ENCODE peak calls at places on chromosomes 11 and 22, in five cellular contexts. A is uterus, X is mesenchymal stem cell, Z is dorsolateral prefrontal cortex, O is kidney. H is an unnamed sample.

GRCh38 chr11:86938900-86939880 is 16.0 kb downstream of the FZD4 start:
- DNase-seq in A (no peak), X (peak; percentile 71), Z (no peak), O (no peak), H (no peak)

GRCh38 chr11:9273430-9274336 is 8.5 kb upstream of the DENND5A start:
- DNase-seq in A (no peak), X (peak; percentile 89), Z (no peak), O (no peak), H (no peak)

GRCh38 chr11:8310743-8311298 is 47.1 kb upstream of the LMO1 start:
- DNase-seq in A (no peak), X (no peak), Z (no peak), O (peak; percentile 49), H (peak; percentile 51)

GRCh38 chr11:17275376-17276235 is 933 bp upstream of the NUCB2 start:
- DNase-seq in A (no peak), X (no peak), Z (no peak), O (no peak), H (no peak)

GRCh38 chr11:88489030-88489429 is 151.5 kb upstream of the CTSC start:
- DNase-seq in A (no peak), X (no peak), Z (no peak), O (no peak), H (no peak)

GRCh38 chr11:34425863-34426262 is 12.9 kb upstream of the CAT start:
- DNase-seq in A (no peak), X (no peak), Z (no peak), O (no peak), H (no peak)

GRCh38 chr11:124482362-124483147 is 37.1 kb upstream of the OR8B8 start:
- DNase-seq in A (no peak), X (peak; percentile 65), Z (no peak), O (no peak), H (peak; percentile 48)

GRCh38 chr22:43666511-43666910 is 145.6 kb downstream of the EFCAB6 start:
- DNase-seq in A (no peak), X (no peak), Z (no peak), O (no peak), H (no peak)

GRCh38 chr11:24226606-24227005 is 270.2 kb upstream of the LUZP2 start:
- DNase-seq in A (no peak), X (no peak), Z (no peak), O (no peak), H (no peak)

GRCh38 chr11:11553595-11553994 is 68.2 kb downstream of the GALNT18 start:
- DNase-seq in A (no peak), X (no peak), Z (no peak), O (no peak), H (no peak)

GRCh38 chr22:49156662-49157285 is 670.9 kb downstream of the BRD1 start:
- DNase-seq in A (no peak), X (no peak), Z (no peak), O (no peak), H (peak; percentile 57)

GRCh38 chr11:67165595-67165994 is 46.5 kb downstream of the KDM2A start:
- DNase-seq in A (no peak), X (no peak), Z (no peak), O (no peak), H (no peak)

GRCh38 chr22:17872491-17872890 is 98.2 kb upstream of the BID start:
- DNase-seq in A (no peak), X (no peak), Z (no peak), O (no peak), H (no peak)

GRCh38 chr11:74687237-74688005 is 43.8 kb downstream of the CHRDL2 start:
- DNase-seq in A (peak; percentile 17), X (no peak), Z (no peak), O (peak; percentile 2), H (peak; percentile 27)

GRCh38 chr11:73270855-73271477 is 1.2 kb upstream of the P2RY6 start:
- DNase-seq in A (no peak), X (no peak), Z (no peak), O (no peak), H (no peak)

GRCh38 chr11:21774212-21774611 is 418.7 kb upstream of the ANO5 start:
- DNase-seq in A (no peak), X (no peak), Z (no peak), O (no peak), H (no peak)

GRCh38 chr11:117701781-117702180 is 95.2 kb downstream of the DSCAML1 start:
- DNase-seq in A (no peak), X (no peak), Z (no peak), O (no peak), H (peak; percentile 43)

GRCh38 chr11:15923169-15923568 is 433.2 kb downstream of the SOX6 start:
- DNase-seq in A (no peak), X (peak; percentile 26), Z (no peak), O (no peak), H (no peak)

GRCh38 chr11:45859661-45860140 is 12.4 kb downstream of the CRY2 start:
- DNase-seq in A (peak; percentile 98), X (peak; percentile 98), Z (peak; percentile 76), O (peak; percentile 97), H (peak; percentile 89)

GRCh38 chr11:118129475-118130196 is 23.0 kb downstream of the SCN4B start:
- DNase-seq in A (no peak), X (no peak), Z (no peak), O (peak; percentile 83), H (no peak)

GRCh38 chr11:43576834-43577521 is 103.6 kb upstream of the HSD17B12 start:
- DNase-seq in A (no peak), X (peak; percentile 55), Z (no peak), O (no peak), H (no peak)

GRCh38 chr11:17798716-17799115 is 64.1 kb downstream of the KCNC1 start:
- DNase-seq in A (no peak), X (no peak), Z (no peak), O (no peak), H (no peak)

GRCh38 chr11:18322818-18323570 is 627 bp downstream of the GTF2H1 start:
- DNase-seq in A (no peak), X (no peak), Z (no peak), O (no peak), H (no peak)

GRCh38 chr22:47248925-47249324 is 486.5 kb downstream of the TBC1D22A start:
- DNase-seq in A (no peak), X (no peak), Z (no peak), O (no peak), H (no peak)

GRCh38 chr11:121119444-121119843 is 18.4 kb downstream of the TECTA start:
- DNase-seq in A (no peak), X (no peak), Z (no peak), O (no peak), H (no peak)

GRCh38 chr11:133833101-133833898 is 12.0 kb downstream of the SPATA19 start:
- DNase-seq in A (no peak), X (no peak), Z (no peak), O (no peak), H (peak; percentile 72)

GRCh38 chr11:68146010-68146540 is 24.9 kb upstream of the CHKA start:
- DNase-seq in A (peak; percentile 41), X (no peak), Z (no peak), O (peak; percentile 98), H (peak; percentile 91)

GRCh38 chr11:34316347-34317037 is 41.3 kb downstream of the ABTB2 start:
- DNase-seq in A (no peak), X (no peak), Z (no peak), O (no peak), H (no peak)

DNA sequence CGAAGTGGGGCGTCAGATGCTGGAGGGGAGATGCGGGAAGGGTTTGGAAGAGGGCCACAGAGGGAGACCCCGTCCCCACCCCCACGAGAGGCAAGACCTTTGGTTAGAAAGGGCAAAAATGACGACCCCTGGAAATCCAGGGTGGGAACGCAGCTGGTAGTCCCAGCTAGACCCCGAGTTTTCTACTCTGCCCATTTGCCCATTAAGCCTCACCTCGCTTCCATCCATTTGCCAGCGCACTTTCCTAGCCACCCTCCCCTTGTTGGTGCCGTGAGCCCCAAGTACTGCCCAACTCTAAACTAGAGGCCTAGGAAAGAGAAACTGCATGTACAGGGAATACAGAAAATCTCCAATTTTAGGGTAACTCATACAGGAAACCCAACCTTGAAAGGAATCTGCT is 370 bp downstream of the DDX25 start:
- DNase-seq in A (no peak), X (no peak), Z (no peak), O (no peak), H (no peak)
- H3K4me3 ChIP-seq in A (no peak overlapping the region), X (peak overlapping the region; percentile 55), Z (peak overlapping the region; percentile 72), O (peak overlapping the region; percentile 94), H (no peak overlapping the region)

DNA sequence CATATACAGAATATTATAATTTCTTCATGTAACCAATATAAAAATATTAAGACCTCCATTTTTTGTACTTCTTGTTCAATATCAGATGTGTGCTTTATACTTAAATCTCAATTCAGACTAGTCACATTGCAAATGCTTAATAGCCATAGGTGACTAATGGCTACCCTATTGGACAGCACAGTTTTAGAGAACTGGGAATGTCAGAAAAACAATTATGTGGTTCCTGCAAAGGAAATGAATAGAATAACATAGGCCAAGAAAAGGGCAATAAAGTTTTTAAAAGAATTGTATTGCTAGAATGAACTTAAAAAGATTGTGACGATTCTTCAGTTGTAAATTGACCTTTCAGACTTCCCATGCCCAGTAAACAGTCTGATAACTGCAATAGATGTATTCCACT is 843.0 kb downstream of the METTL15 start:
- DNase-seq in A (no peak), X (no peak), Z (no peak), O (no peak), H (no peak)
- H3K4me3 ChIP-seq in A (no peak overlapping the region), X (no peak overlapping the region), Z (no peak overlapping the region), O (no peak overlapping the region), H (no peak overlapping the region)

GRCh38 chr11:35897019-35897418 is 46.8 kb upstream of the LDLRAD3 start:
- DNase-seq in A (no peak), X (no peak), Z (no peak), O (no peak), H (no peak)
- H3K4me3 ChIP-seq in A (no peak overlapping the region), X (no peak overlapping the region), Z (no peak overlapping the region), O (no peak overlapping the region), H (no peak overlapping the region)

GRCh38 chr11:61144511-61145179 is 16.6 kb downstream of the VPS37C start:
- DNase-seq in A (no peak), X (no peak), Z (no peak), O (no peak), H (peak; percentile 65)
- H3K4me3 ChIP-seq in A (no peak overlapping the region), X (no peak overlapping the region), Z (no peak overlapping the region), O (no peak overlapping the region), H (no peak overlapping the region)

GRCh38 chr11:69636512-69636866 is 4.5 kb upstream of the CCND1 start:
- DNase-seq in A (peak; percentile 53), X (peak; percentile 88), Z (peak; percentile 54), O (peak; percentile 84), H (no peak)

GRCh38 chr11:69636870-69637600 is 3.9 kb upstream of the CCND1 start:
- DNase-seq in A (no peak), X (no peak), Z (no peak), O (peak; percentile 66), H (peak; percentile 66)

GRCh38 chr11:69635210-69635609 is 5.7 kb upstream of the CCND1 start:
- DNase-seq in A (no peak), X (no peak), Z (no peak), O (no peak), H (no peak)

GRCh38 chr11:69634590-69634989 is 6.4 kb upstream of the CCND1 start:
- DNase-seq in A (no peak), X (no peak), Z (no peak), O (no peak), H (no peak)

GRCh38 chr11:69635804-69636511 is 5.0 kb upstream of the CCND1 start:
- DNase-seq in A (no peak), X (no peak), Z (no peak), O (peak; percentile 17), H (no peak)
- H3K4me3 ChIP-seq in A (no peak overlapping the region), X (peak overlapping the region; percentile 99), Z (peak overlapping the region; percentile 64), O (peak overlapping the region; percentile 59), H (peak overlapping the region; percentile 27)

H was measured in spleen.